ENCODE peak calls at places on chromosomes 13 and 19, in ten cellular contexts. K is left ventricle myocardium inferior, V is thoracic aorta, N is adrenal gland, S is breast epithelium, X is Peyer's patch, G is A549, Y is MM.1S, C is Panc1, J is tibial artery. M is an unnamed sample. For H3K9me3, the result is how much of the 10 kb centered on the place peaks cover.

GRCh38 chr19:2552859-2553258 is 76.9 kb downstream of the GADD45B start:
- DNase-seq in K (peak), V (no peak), N (no peak), S (no peak), X (peak), G (no peak), Y (peak), C (no peak), J (no peak), M (no peak)

GRCh38 chr19:45809643-45810159 is 5.4 kb downstream of the RSPH6A start:
- DNase-seq in K (no peak), V (no peak), N (no peak), S (no peak), X (no peak), G (peak), Y (peak), C (no peak), J (no peak), M (no peak)

GRCh38 chr19:19170053-19170945 is at the start of gene MEF2B:
- DNase-seq in K (peak), V (no peak), N (peak), S (peak), X (peak), G (peak), Y (peak), C (no peak), J (no peak), M (peak)

GRCh38 chr19:18436651-18437478 is 1.1 kb downstream of the ISYNA1 start:
- DNase-seq in K (peak), V (no peak), N (peak), S (peak), X (peak), G (peak), Y (peak), C (no peak), J (peak), M (peak)

GRCh38 chr19:23420824-23421223 is 25.6 kb upstream of the ZNF91 start:
- DNase-seq in K (no peak), V (no peak), N (no peak), S (no peak), X (no peak), G (no peak), Y (no peak), C (no peak), J (no peak), M (no peak)

GRCh38 chr13:107190065-107190464 is 622.1 kb upstream of the ARGLU1 start:
- DNase-seq in K (no peak), V (no peak), N (no peak), S (no peak), X (no peak), G (no peak), Y (no peak), C (no peak), J (no peak), M (no peak)

GRCh38 chr13:76418404-76418803 is 467.8 kb downstream of the KCTD12 start:
- DNase-seq in K (no peak), V (no peak), N (no peak), S (no peak), X (no peak), G (no peak), Y (no peak), C (no peak), J (no peak), M (peak)

GRCh38 chr19:2770055-2771013 is 12.7 kb downstream of the SGTA start:
- DNase-seq in K (peak), V (no peak), N (peak), S (peak), X (no peak), G (no peak), Y (no peak), C (no peak), J (no peak), M (peak)

GRCh38 chr19:31317542-31317941 is 31.7 kb downstream of the TSHZ3 start:
- DNase-seq in K (no peak), V (no peak), N (no peak), S (no peak), X (no peak), G (no peak), Y (no peak), C (no peak), J (no peak), M (no peak)

GRCh38 chr13:84131249-84131648 is 249.0 kb upstream of the SLITRK1 start:
- DNase-seq in K (no peak), V (no peak), N (no peak), S (no peak), X (no peak), G (no peak), Y (no peak), C (no peak), J (no peak), M (no peak)

GRCh38 chr13:105530468-105530867 is 1005.0 kb downstream of the EFNB2 start:
- DNase-seq in K (no peak), V (no peak), N (no peak), S (no peak), X (no peak), G (no peak), Y (no peak), C (no peak), J (no peak), M (no peak)

GRCh38 chr13:22114630-22115311 is 443.9 kb downstream of the FGF9 start:
- DNase-seq in K (no peak), V (no peak), N (no peak), S (no peak), X (no peak), G (no peak), Y (peak), C (no peak), J (no peak), M (peak)

GRCh38 chr13:95924389-95924994 is 128.7 kb downstream of the UGGT2 start:
- DNase-seq in K (no peak), V (no peak), N (peak), S (no peak), X (no peak), G (peak), Y (no peak), C (peak), J (no peak), M (peak)

GRCh38 chr13:99505814-99506269 is 4.6 kb downstream of the TM9SF2 start:
- DNase-seq in K (no peak), V (no peak), N (no peak), S (no peak), X (no peak), G (peak), Y (no peak), C (no peak), J (no peak), M (no peak)

GRCh38 chr13:25654332-25654731 is 282.6 kb downstream of the ATP8A2 start:
- DNase-seq in K (no peak), V (no peak), N (peak), S (no peak), X (no peak), G (no peak), Y (no peak), C (no peak), J (no peak), M (no peak)

GRCh38 chr19:43779820-43780219 is 953 bp downstream of the KCNN4 start:
- DNase-seq in K (no peak), V (no peak), N (no peak), S (no peak), X (no peak), G (peak), Y (no peak), C (no peak), J (no peak), M (no peak)

GRCh38 chr13:110869231-110869804 is 45.6 kb downstream of the ANKRD10 start:
- DNase-seq in K (no peak), V (no peak), N (no peak), S (no peak), X (no peak), G (no peak), Y (no peak), C (no peak), J (no peak), M (no peak)

GRCh38 chr19:36140289-36141038 is 598 bp downstream of the CAPNS1 start:
- DNase-seq in K (peak), V (no peak), N (peak), S (peak), X (peak), G (peak), Y (peak), C (no peak), J (peak), M (peak)

GRCh38 chr19:18322318-18322758 is 538 bp downstream of the LSM4 start:
- DNase-seq in K (peak), V (no peak), N (no peak), S (no peak), X (peak), G (peak), Y (peak), C (no peak), J (no peak), M (peak)

GRCh38 chr19:11050323-11051114 is 38.7 kb upstream of the LDLR start:
- DNase-seq in K (no peak), V (no peak), N (no peak), S (peak), X (no peak), G (no peak), Y (no peak), C (no peak), J (no peak), M (no peak)

GRCh38 chr19:4571305-4571917 is 11.9 kb upstream of the SEMA6B start:
- DNase-seq in K (no peak), V (no peak), N (no peak), S (no peak), X (no peak), G (no peak), Y (no peak), C (no peak), J (no peak), M (no peak)

GRCh38 chr19:39318690-39319089 is 2.0 kb downstream of the LRFN1 start:
- DNase-seq in K (no peak), V (no peak), N (no peak), S (no peak), X (no peak), G (no peak), Y (no peak), C (no peak), J (no peak), M (no peak)

GRCh38 chr19:42311612-42312160 is 1.4 kb upstream of the TMEM145 start:
- DNase-seq in K (no peak), V (no peak), N (no peak), S (no peak), X (no peak), G (peak), Y (no peak), C (no peak), J (no peak), M (no peak)

GRCh38 chr19:1568320-1569019 is at the start of gene MEX3D:
- DNase-seq in K (peak), V (no peak), N (peak), S (peak), X (peak), G (peak), Y (peak), C (no peak), J (peak), M (peak)

GRCh38 chr13:90415902-90416301 is 931.6 kb upstream of the MIR17HG start:
- DNase-seq in K (no peak), V (no peak), N (no peak), S (no peak), X (no peak), G (no peak), Y (no peak), C (no peak), J (no peak), M (no peak)

GRCh38 chr13:27442071-27442647 is 8.2 kb downstream of the MTIF3 start:
- DNase-seq in K (no peak), V (no peak), N (no peak), S (no peak), X (peak), G (no peak), Y (no peak), C (no peak), J (no peak), M (no peak)

GRCh38 chr19:36514012-36514612 is 14.0 kb downstream of the ZNF260 start:
- DNase-seq in K (no peak), V (no peak), N (no peak), S (no peak), X (no peak), G (peak), Y (no peak), C (no peak), J (no peak), M (no peak)

GRCh38 chr19:36182612-36183454 is 30.6 kb upstream of the COX7A1 start:
- DNase-seq in K (no peak), V (no peak), N (no peak), S (no peak), X (no peak), G (peak), Y (no peak), C (no peak), J (no peak), M (peak)

GRCh38 chr13:89458456-89458855 is 1787.3 kb downstream of the SLITRK5 start:
- DNase-seq in K (no peak), V (no peak), N (no peak), S (no peak), X (no peak), G (no peak), Y (no peak), C (no peak), J (no peak), M (no peak)

GRCh38 chr19:37931941-37932655 is 25.1 kb downstream of the SIPA1L3 start:
- DNase-seq in K (peak), V (peak), N (no peak), S (peak), X (peak), G (peak), Y (peak), C (peak), J (peak), M (peak)

GRCh38 chr13:32984857-32985626 is 31.2 kb upstream of the KL start:
- DNase-seq in K (no peak), V (no peak), N (no peak), S (peak), X (no peak), G (peak), Y (no peak), C (peak), J (no peak), M (no peak)

GRCh38 chr19:11092181-11092538 is 2.9 kb downstream of the LDLR start:
- DNase-seq in K (no peak), V (no peak), N (no peak), S (no peak), X (no peak), G (peak), Y (no peak), C (no peak), J (no peak), M (no peak)

GRCh38 chr19:42291437-42291815 is 10.5 kb upstream of the PRR19 start:
- DNase-seq in K (no peak), V (no peak), N (no peak), S (no peak), X (no peak), G (no peak), Y (no peak), C (no peak), J (no peak), M (no peak)

GRCh38 chr19:29667941-29668340 is 2.7 kb downstream of the PLEKHF1 start:
- DNase-seq in K (no peak), V (no peak), N (no peak), S (no peak), X (peak), G (no peak), Y (no peak), C (no peak), J (peak), M (no peak)

GRCh38 chr13:85508683-85509329 is 290.4 kb downstream of the SLITRK6 start:
- DNase-seq in K (no peak), V (no peak), N (no peak), S (no peak), X (no peak), G (peak), Y (no peak), C (no peak), J (no peak), M (peak)

GRCh38 chr19:46787331-46788100 is 878 bp downstream of the SLC1A5 start:
- DNase-seq in K (peak), V (no peak), N (peak), S (peak), X (peak), G (peak), Y (peak), C (no peak), J (peak), M (peak)

GRCh38 chr13:114177245-114178010 is 1.6 kb upstream of the CFAP97D2 start:
- DNase-seq in K (no peak), V (no peak), N (no peak), S (no peak), X (no peak), G (no peak), Y (no peak), C (no peak), J (no peak), M (no peak)

GRCh38 chr13:109682534-109683244 is 103.7 kb downstream of the IRS2 start:
- DNase-seq in K (no peak), V (no peak), N (no peak), S (no peak), X (no peak), G (no peak), Y (no peak), C (no peak), J (no peak), M (no peak)

GRCh38 chr13:38530492-38530891 is 156.4 kb upstream of the FREM2 start:
- DNase-seq in K (no peak), V (no peak), N (no peak), S (no peak), X (no peak), G (no peak), Y (no peak), C (no peak), J (no peak), M (peak)
- TF ChIP-seq CTCF in K (peak), V (no peak), N (peak), S (peak), X (peak), G (peak), Y (peak), C (peak), J (no peak), M (peak)

DNA sequence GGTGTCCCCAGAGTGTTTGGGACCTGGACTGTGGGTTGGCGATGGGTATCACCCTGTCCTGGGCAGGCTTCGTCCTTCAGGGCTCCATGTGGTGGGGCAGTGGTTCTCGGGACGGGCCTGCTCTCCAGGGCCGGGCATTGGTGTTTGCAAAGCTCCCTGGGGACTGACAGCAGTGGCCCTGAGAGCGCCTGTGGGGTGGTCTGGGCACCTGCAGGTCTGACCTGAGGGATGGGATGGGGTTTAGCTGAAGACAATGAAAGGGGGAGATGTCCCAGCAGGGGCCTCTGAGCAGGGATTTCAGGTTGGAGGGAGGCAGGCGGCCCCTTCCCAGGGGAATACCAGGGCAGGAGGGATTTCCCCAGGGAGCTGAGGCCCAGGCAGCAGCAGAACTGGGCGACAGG is 68.3 kb upstream of the MCF2L start:
- DNase-seq in K (no peak), V (no peak), N (no peak), S (no peak), X (no peak), G (no peak), Y (no peak), C (no peak), J (no peak), M (no peak)
- H3K9me3 ChIP-seq in K (under half), V (under half), N (under half), S (under half), X (under half), G (under half), Y (under half), C (under half), J (under half), M (under half)

DNA sequence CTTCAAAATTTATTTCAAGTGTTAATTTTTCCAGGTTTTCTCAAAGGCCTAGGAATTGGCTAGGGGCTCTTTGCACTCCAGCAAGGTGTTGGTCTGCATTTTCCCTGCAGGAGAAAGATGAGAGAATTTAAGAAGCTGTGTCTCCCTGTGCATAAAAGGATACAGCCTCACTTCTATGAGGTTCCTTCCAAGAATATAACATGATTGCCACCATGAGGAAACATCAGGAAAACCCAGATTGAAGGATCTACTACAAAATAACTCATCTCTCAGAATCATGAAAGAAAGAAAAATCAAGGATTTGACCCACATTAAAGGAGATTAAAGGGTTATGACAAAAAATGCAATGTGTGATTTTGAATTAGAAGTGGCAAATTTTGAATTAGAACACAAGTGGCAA is 69.9 kb downstream of the RUBCNL start:
- DNase-seq in K (no peak), V (no peak), N (no peak), S (no peak), X (no peak), G (no peak), Y (no peak), C (no peak), J (no peak), M (peak)
- TF ChIP-seq CTCF in K (no peak), V (no peak), N (no peak), S (no peak), X (no peak), G (no peak), Y (no peak), C (no peak), J (no peak), M (peak)

GRCh38 chr19:55912916-55913315 is 19.2 kb downstream of the NLRP13 start:
- DNase-seq in K (no peak), V (no peak), N (no peak), S (no peak), X (no peak), G (no peak), Y (no peak), C (no peak), J (no peak), M (no peak)

GRCh38 chr19:55913643-55914268 is 18.4 kb downstream of the NLRP13 start:
- DNase-seq in K (no peak), V (no peak), N (no peak), S (no peak), X (no peak), G (no peak), Y (no peak), C (no peak), J (no peak), M (no peak)

GRCh38 chr19:55907286-55907685 is 24.9 kb downstream of the NLRP13 start:
- DNase-seq in K (no peak), V (no peak), N (no peak), S (no peak), X (no peak), G (no peak), Y (no peak), C (no peak), J (no peak), M (no peak)

GRCh38 chr19:55907746-55908145 is 24.4 kb downstream of the NLRP13 start:
- DNase-seq in K (no peak), V (no peak), N (no peak), S (no peak), X (no peak), G (no peak), Y (no peak), C (no peak), J (no peak), M (no peak)

GRCh38 chr19:55909801-55910200 is 22.3 kb downstream of the NLRP13 start:
- DNase-seq in K (no peak), V (no peak), N (no peak), S (no peak), X (no peak), G (no peak), Y (no peak), C (no peak), J (no peak), M (no peak)
- H3K9me3 ChIP-seq in K (under half), V (under half), N (under half), S (under half), X (under half), G (under half), Y (under half), C (under half), J (under half), M (under half)

GRCh38 chr13:23778007-23778687 is 111.1 kb downstream of the MIPEP start:
- DNase-seq in K (no peak), V (no peak), N (no peak), S (no peak), X (no peak), G (no peak), Y (no peak), C (no peak), J (no peak), M (no peak)

GRCh38 chr13:23777571-23777870 is 111.7 kb downstream of the MIPEP start:
- DNase-seq in K (no peak), V (no peak), N (no peak), S (no peak), X (no peak), G (no peak), Y (no peak), C (no peak), J (no peak), M (no peak)

GRCh38 chr13:23776698-23777570 is 112.3 kb downstream of the MIPEP start:
- DNase-seq in K (no peak), V (no peak), N (no peak), S (no peak), X (no peak), G (no peak), Y (no peak), C (no peak), J (no peak), M (no peak)

DNA sequence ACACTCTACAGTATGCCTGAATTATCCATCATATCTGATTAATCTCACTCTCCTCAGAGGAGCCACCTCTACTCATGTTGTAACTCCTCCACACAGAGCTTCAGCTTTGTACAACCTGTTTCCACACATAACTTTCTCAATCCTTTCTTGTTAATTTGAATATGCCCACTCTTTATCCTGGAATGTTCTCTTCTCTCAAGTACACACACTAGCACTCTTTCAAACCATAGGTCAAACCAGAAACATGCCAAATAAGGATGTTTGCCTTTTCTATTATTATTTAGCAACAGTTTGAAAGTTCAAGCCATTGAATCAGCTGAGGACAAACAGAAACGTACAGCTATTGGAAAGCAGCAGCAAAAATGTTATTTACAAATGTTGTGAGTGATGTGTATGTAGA is 110.3 kb downstream of the MIPEP start:
- DNase-seq in K (no peak), V (no peak), N (no peak), S (no peak), X (no peak), G (no peak), Y (no peak), C (no peak), J (no peak), M (peak)
- TF ChIP-seq CTCF in K (no peak), V (no peak), N (no peak), S (no peak), X (no peak), G (no peak), Y (no peak), C (no peak), J (no peak), M (no peak)